ENCODE peak calls at places on chromosomes 3 and 15, in nine cellular contexts. X is body of pancreas, Z is heart left ventricle, C is HCT116, S is K562, K is HepG2, P is A549, Q is IMR-90, V is GM12878. B is an unnamed sample.
A peak's percentile ranks its signal among the peaks of the same experiment; 100 is the strongest.

GRCh38 chr3:134896696-134897095 is 101.6 kb downstream of the EPHB1 start:
- ATAC-seq in X (no peak), Z (no peak), C (no peak), S (no peak), K (no peak), P (no peak), Q (no peak), V (no peak), B (no peak)

GRCh38 chr3:58329922-58330413 is 2.7 kb upstream of the PXK start:
- ATAC-seq in X (no peak), Z (no peak), C (no peak), S (no peak), K (no peak), P (no peak), Q (no peak), V (no peak), B (no peak)

GRCh38 chr3:151014619-151015018 is 42.1 kb upstream of the CLRN1 start:
- ATAC-seq in X (no peak), Z (no peak), C (no peak), S (no peak), K (no peak), P (no peak), Q (no peak), V (no peak), B (no peak)

GRCh38 chr15:38691365-38691764 is 126.8 kb upstream of the RASGRP1 start:
- ATAC-seq in X (no peak), Z (no peak), C (no peak), S (no peak), K (no peak), P (no peak), Q (no peak), V (peak; percentile 21), B (no peak)

GRCh38 chr15:75455424-75455981 is 4.0 kb upstream of the SIN3A start:
- ATAC-seq in X (no peak), Z (peak; percentile 8), C (no peak), S (peak; percentile 34), K (peak; percentile 16), P (peak; percentile 28), Q (peak; percentile 16), V (peak; percentile 24), B (no peak)

GRCh38 chr15:95259965-95260364 is 1028.6 kb downstream of the MCTP2 start:
- ATAC-seq in X (no peak), Z (peak; percentile 36), C (peak; percentile 52), S (peak; percentile 79), K (peak; percentile 25), P (peak; percentile 51), Q (no peak), V (peak; percentile 56), B (no peak)

GRCh38 chr3:11613851-11614491 is 29.7 kb downstream of the VGLL4 start:
- ATAC-seq in X (no peak), Z (peak; percentile 13), C (no peak), S (no peak), K (no peak), P (no peak), Q (no peak), V (no peak), B (no peak)

GRCh38 chr3:111373861-111374260 is 168.1 kb upstream of the CD96 start:
- ATAC-seq in X (no peak), Z (no peak), C (no peak), S (no peak), K (no peak), P (no peak), Q (no peak), V (no peak), B (no peak)

GRCh38 chr15:41969851-41970431 is 2.4 kb downstream of the EHD4 start:
- ATAC-seq in X (no peak), Z (no peak), C (no peak), S (no peak), K (no peak), P (no peak), Q (no peak), V (peak; percentile 48), B (no peak)

GRCh38 chr3:49531218-49531617 is 23.1 kb upstream of the BSN start:
- ATAC-seq in X (no peak), Z (no peak), C (no peak), S (no peak), K (no peak), P (no peak), Q (no peak), V (no peak), B (no peak)

GRCh38 chr3:121894191-121894990 is at the start of gene SLC15A2:
- ATAC-seq in X (peak; percentile 64), Z (peak; percentile 73), C (no peak), S (no peak), K (no peak), P (no peak), Q (no peak), V (no peak), B (no peak)

GRCh38 chr3:171810278-171811058 is at the start of gene PLD1:
- ATAC-seq in X (peak; percentile 89), Z (peak; percentile 89), C (peak; percentile 86), S (peak; percentile 83), K (peak; percentile 87), P (peak; percentile 87), Q (peak; percentile 81), V (peak; percentile 72), B (peak; percentile 73)

GRCh38 chr3:127092776-127093175 is 100.2 kb upstream of the PRR23E start:
- ATAC-seq in X (no peak), Z (no peak), C (no peak), S (peak; percentile 57), K (peak; percentile 32), P (no peak), Q (no peak), V (no peak), B (no peak)

GRCh38 chr3:41464401-41464800 is 265.1 kb downstream of the CTNNB1 start:
- ATAC-seq in X (no peak), Z (no peak), C (no peak), S (no peak), K (no peak), P (no peak), Q (peak; percentile 48), V (no peak), B (no peak)

GRCh38 chr3:45553469-45553974 is 41.0 kb upstream of the LIMD1 start:
- ATAC-seq in X (peak; percentile 60), Z (peak; percentile 73), C (no peak), S (peak; percentile 7), K (no peak), P (no peak), Q (peak; percentile 6), V (peak; percentile 85), B (peak; percentile 35)

GRCh38 chr15:39623550-39623931 is 42.7 kb downstream of the THBS1 start:
- ATAC-seq in X (no peak), Z (no peak), C (no peak), S (no peak), K (no peak), P (no peak), Q (no peak), V (peak; percentile 96), B (no peak)

GRCh38 chr15:33226559-33227181 is 32.2 kb upstream of the FMN1 start:
- ATAC-seq in X (peak; percentile 52), Z (peak; percentile 92), C (peak; percentile 96), S (peak; percentile 74), K (peak; percentile 75), P (peak; percentile 97), Q (no peak), V (peak; percentile 94), B (no peak)

DNA sequence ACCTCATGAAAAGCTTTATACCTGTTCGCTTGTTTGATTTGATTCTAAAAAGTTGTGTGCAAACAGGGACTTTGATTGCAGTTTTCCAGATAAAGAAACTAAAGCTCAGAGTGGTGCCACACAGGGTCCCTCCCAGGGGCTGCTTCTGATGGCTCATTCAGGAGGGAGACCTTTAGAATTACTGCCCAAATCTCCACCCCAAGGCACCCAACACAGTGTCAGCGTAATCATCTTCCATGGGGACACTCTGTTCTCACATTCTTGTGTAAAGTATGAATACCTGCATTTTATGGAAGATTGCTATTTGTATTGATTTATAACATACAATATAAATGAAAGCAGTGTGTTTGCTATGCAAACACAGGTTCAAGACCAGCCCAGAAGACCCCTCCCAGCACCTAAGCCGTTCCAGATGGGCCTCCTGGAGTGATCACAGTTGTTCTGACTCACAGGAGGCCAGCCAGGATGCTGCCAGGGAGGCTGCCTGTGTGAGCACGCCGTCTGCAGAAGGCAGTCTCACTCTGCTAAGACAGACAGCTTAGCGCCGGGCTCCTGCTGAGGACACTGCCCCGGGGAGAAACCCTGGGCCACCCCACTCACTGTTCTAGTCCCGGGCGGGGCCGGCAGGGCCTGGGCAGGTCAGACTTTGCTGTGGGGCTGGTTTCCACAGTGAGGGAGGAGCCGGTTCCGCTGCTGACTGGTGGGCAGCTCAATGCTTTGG is 185.6 kb downstream of the FAM43A start:
- ATAC-seq in X (peak; percentile 59), Z (peak; percentile 75), C (peak; percentile 83), S (peak; percentile 39), K (peak; percentile 64), P (peak; percentile 92), Q (peak; percentile 83), V (peak; percentile 85), B (peak; percentile 71)
- TF ChIP-seq POLR2A in X (no peak), Z (no peak), C (no peak), S (no peak), K (no peak), P (no peak), Q (peak; percentile 48), V (no peak), B (no peak)

GRCh38 chr3:173814809-173815208 is 417.3 kb downstream of the NLGN1 start:
- ATAC-seq in X (no peak), Z (no peak), C (no peak), S (no peak), K (no peak), P (no peak), Q (no peak), V (no peak), B (no peak)

GRCh38 chr3:173823911-173824460 is 426.4 kb downstream of the NLGN1 start:
- ATAC-seq in X (no peak), Z (no peak), C (no peak), S (no peak), K (no peak), P (no peak), Q (no peak), V (no peak), B (no peak)

GRCh38 chr3:173819368-173819767 is 421.8 kb downstream of the NLGN1 start:
- ATAC-seq in X (no peak), Z (no peak), C (no peak), S (no peak), K (no peak), P (no peak), Q (peak; percentile 63), V (no peak), B (no peak)
- H3K4me3 ChIP-seq in X (no peak overlapping the region), Z (no peak overlapping the region), C (no peak overlapping the region), S (no peak overlapping the region), K (no peak overlapping the region), P (no peak overlapping the region), Q (no peak overlapping the region), V (no peak overlapping the region), B (no peak overlapping the region)

DNA sequence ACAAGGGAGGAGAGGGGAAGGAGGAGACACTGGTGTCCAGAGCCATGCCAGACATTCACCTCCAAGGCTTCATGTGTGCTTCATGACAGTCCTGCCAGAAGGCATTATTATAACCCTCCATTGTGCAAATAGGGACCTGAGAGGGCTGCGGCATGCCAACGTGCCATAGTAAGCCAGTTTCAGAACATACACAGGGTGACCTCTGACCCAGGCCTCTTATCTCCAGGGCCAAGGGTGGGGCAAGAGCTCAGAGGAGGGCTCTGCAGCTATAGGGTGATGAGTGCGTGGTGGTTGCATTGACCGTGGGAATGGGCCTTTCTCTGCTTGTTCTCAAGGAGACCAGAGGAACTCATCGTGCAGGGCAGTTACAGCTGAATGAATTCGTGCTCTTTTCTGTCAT is 9.7 kb upstream of the ACSBG1 start:
- ATAC-seq in X (no peak), Z (no peak), C (no peak), S (peak; percentile 82), K (peak; percentile 9), P (no peak), Q (no peak), V (no peak), B (no peak)
- TF ChIP-seq POLR2A in X (no peak), Z (no peak), C (no peak), S (no peak), K (no peak), P (no peak), Q (no peak), V (no peak), B (no peak)

GRCh38 chr15:63598467-63599400 is 1.5 kb downstream of the FBXL22 start:
- ATAC-seq in X (no peak), Z (no peak), C (no peak), S (no peak), K (peak; percentile 57), P (no peak), Q (no peak), V (no peak), B (peak; percentile 5)
- H3K4me3 ChIP-seq in X (no peak overlapping the region), Z (peak overlapping the region; percentile 74), C (peak overlapping the region; percentile 77), S (no peak overlapping the region), K (peak overlapping the region; percentile 88), P (no peak overlapping the region), Q (no peak overlapping the region), V (peak overlapping the region; percentile 83), B (peak overlapping the region; percentile 29)

B was measured in gastroesophageal sphincter.